ENCODE peak calls at places on chromosome 21, in ten cellular contexts. W, X, L, B, F, R, H, O, Q and P are unnamed samples.

GRCh38 chr21:38621132-38621531 is 122.9 kb upstream of the ERG start:
- DNase-seq in W (no peak), X (no peak), L (no peak), B (no peak), F (no peak), R (no peak), H (no peak), O (no peak), Q (no peak), P (no peak)

GRCh38 chr21:29741761-29742160 is 198.0 kb downstream of the GRIK1 start:
- DNase-seq in W (no peak), X (no peak), L (no peak), B (no peak), F (no peak), R (no peak), H (no peak), O (no peak), Q (no peak), P (no peak)

GRCh38 chr21:20570824-20571232 is 427.4 kb upstream of the NCAM2 start:
- DNase-seq in W (no peak), X (no peak), L (no peak), B (no peak), F (no peak), R (no peak), H (no peak), O (no peak), Q (no peak), P (no peak)

GRCh38 chr21:39182484-39183271 is 573 bp downstream of the PSMG1 start:
- DNase-seq in W (peak), X (peak), L (no peak), B (peak), F (no peak), R (no peak), H (no peak), O (no peak), Q (peak), P (no peak)

GRCh38 chr21:38505654-38506523 is 7.6 kb upstream of the ERG start:
- DNase-seq in W (no peak), X (peak), L (peak), B (peak), F (no peak), R (peak), H (no peak), O (no peak), Q (peak), P (peak)

GRCh38 chr21:35641271-35642016 is 418.9 kb downstream of the SETD4 start:
- DNase-seq in W (no peak), X (no peak), L (peak), B (no peak), F (no peak), R (peak), H (no peak), O (no peak), Q (peak), P (no peak)

GRCh38 chr21:26842300-26842699 is 2.9 kb downstream of the ADAMTS1 start:
- DNase-seq in W (no peak), X (peak), L (peak), B (peak), F (no peak), R (peak), H (no peak), O (no peak), Q (peak), P (no peak)

GRCh38 chr21:17650301-17650700 is 37.6 kb upstream of the BTG3 start:
- DNase-seq in W (no peak), X (no peak), L (no peak), B (no peak), F (no peak), R (no peak), H (no peak), O (no peak), Q (no peak), P (no peak)

GRCh38 chr21:27429612-27430361 is 462.9 kb upstream of the ADAMTS5 start:
- DNase-seq in W (no peak), X (no peak), L (peak), B (peak), F (no peak), R (peak), H (no peak), O (no peak), Q (peak), P (peak)

GRCh38 chr21:15695241-15695640 is 34.5 kb upstream of the USP25 start:
- DNase-seq in W (no peak), X (no peak), L (peak), B (no peak), F (no peak), R (peak), H (no peak), O (no peak), Q (no peak), P (no peak)

GRCh38 chr21:26977741-26978140 is 10.9 kb upstream of the ADAMTS5 start:
- DNase-seq in W (no peak), X (no peak), L (peak), B (no peak), F (no peak), R (peak), H (no peak), O (no peak), Q (no peak), P (no peak)

GRCh38 chr21:14687277-14687642 is 141.1 kb upstream of the SAMSN1 start:
- DNase-seq in W (no peak), X (no peak), L (peak), B (no peak), F (no peak), R (no peak), H (peak), O (no peak), Q (peak), P (no peak)

GRCh38 chr21:28832013-28832714 is 160.5 kb downstream of the LTN1 start:
- DNase-seq in W (no peak), X (no peak), L (peak), B (peak), F (no peak), R (peak), H (no peak), O (no peak), Q (peak), P (no peak)

GRCh38 chr21:21921410-21922232 is 923.4 kb downstream of the NCAM2 start:
- DNase-seq in W (no peak), X (no peak), L (peak), B (peak), F (no peak), R (peak), H (no peak), O (no peak), Q (peak), P (no peak)

GRCh38 chr21:45480701-45481500 is 61.3 kb downstream of the SLC19A1 start:
- DNase-seq in W (no peak), X (no peak), L (no peak), B (no peak), F (no peak), R (no peak), H (no peak), O (no peak), Q (no peak), P (no peak)

GRCh38 chr21:45479691-45480675 is 62.3 kb downstream of the SLC19A1 start:
- DNase-seq in W (peak), X (no peak), L (no peak), B (no peak), F (no peak), R (no peak), H (no peak), O (no peak), Q (no peak), P (no peak)

GRCh38 chr21:45477176-45478114 is 64.8 kb downstream of the SLC19A1 start:
- DNase-seq in W (no peak), X (no peak), L (no peak), B (no peak), F (no peak), R (no peak), H (no peak), O (no peak), Q (no peak), P (no peak)

GRCh38 chr21:45478115-45478801 is 64.0 kb downstream of the SLC19A1 start:
- DNase-seq in W (peak), X (peak), L (peak), B (peak), F (peak), R (peak), H (no peak), O (peak), Q (peak), P (no peak)

GRCh38 chr21:45478816-45479669 is 63.2 kb downstream of the SLC19A1 start:
- DNase-seq in W (no peak), X (no peak), L (no peak), B (no peak), F (no peak), R (no peak), H (no peak), O (no peak), Q (no peak), P (no peak)
- H3K4me3 ChIP-seq in W (peak), X (no peak), L (no peak), B (no peak), F (peak), R (no peak), H (peak), O (peak), Q (no peak), P (no peak)

GRCh38 chr21:25039461-25040380 is 567.6 kb downstream of the MRPL39 start:
- DNase-seq in W (no peak), X (no peak), L (peak), B (no peak), F (no peak), R (peak), H (peak), O (no peak), Q (peak), P (no peak)
- TF ChIP-seq CTCF in W (no peak), X (peak), L (peak), B (no peak), F (peak), R (peak), H (peak), O (peak), Q (no peak), P (peak)

GRCh38 chr21:33642027-33642895 is at the start of gene ITSN1:
- DNase-seq in W (peak), X (peak), L (peak), B (peak), F (peak), R (peak), H (peak), O (peak), Q (peak), P (peak)

GRCh38 chr21:33644383-33645074 is 2.2 kb downstream of the ITSN1 start:
- DNase-seq in W (no peak), X (peak), L (peak), B (peak), F (no peak), R (peak), H (no peak), O (no peak), Q (peak), P (no peak)

GRCh38 chr21:33645730-33646129 is 3.4 kb downstream of the ITSN1 start:
- DNase-seq in W (no peak), X (no peak), L (no peak), B (no peak), F (no peak), R (no peak), H (no peak), O (no peak), Q (no peak), P (no peak)

GRCh38 chr21:33642896-33643657 is 776 bp downstream of the ITSN1 start:
- DNase-seq in W (no peak), X (no peak), L (peak), B (peak), F (peak), R (peak), H (peak), O (no peak), Q (peak), P (no peak)

GRCh38 chr21:33643658-33644311 is 1.5 kb downstream of the ITSN1 start:
- DNase-seq in W (no peak), X (no peak), L (peak), B (peak), F (no peak), R (no peak), H (no peak), O (no peak), Q (no peak), P (no peak)
- H3K4me3 ChIP-seq in W (no peak), X (peak), L (peak), B (peak), F (peak), R (peak), H (peak), O (peak), Q (peak), P (peak)

GRCh38 chr21:36657999-36658398 is 40.9 kb upstream of the SIM2 start:
- DNase-seq in W (no peak), X (no peak), L (no peak), B (no peak), F (no peak), R (no peak), H (no peak), O (no peak), Q (no peak), P (no peak)

GRCh38 chr21:36663033-36663855 is 35.7 kb upstream of the SIM2 start:
- DNase-seq in W (no peak), X (no peak), L (peak), B (peak), F (no peak), R (peak), H (no peak), O (no peak), Q (peak), P (no peak)

GRCh38 chr21:36658926-36659325 is 40.0 kb upstream of the SIM2 start:
- DNase-seq in W (no peak), X (no peak), L (no peak), B (no peak), F (no peak), R (no peak), H (no peak), O (no peak), Q (no peak), P (no peak)

GRCh38 chr21:36664678-36665022 is 34.3 kb upstream of the SIM2 start:
- DNase-seq in W (no peak), X (no peak), L (no peak), B (no peak), F (no peak), R (no peak), H (no peak), O (no peak), Q (no peak), P (no peak)

DNA sequence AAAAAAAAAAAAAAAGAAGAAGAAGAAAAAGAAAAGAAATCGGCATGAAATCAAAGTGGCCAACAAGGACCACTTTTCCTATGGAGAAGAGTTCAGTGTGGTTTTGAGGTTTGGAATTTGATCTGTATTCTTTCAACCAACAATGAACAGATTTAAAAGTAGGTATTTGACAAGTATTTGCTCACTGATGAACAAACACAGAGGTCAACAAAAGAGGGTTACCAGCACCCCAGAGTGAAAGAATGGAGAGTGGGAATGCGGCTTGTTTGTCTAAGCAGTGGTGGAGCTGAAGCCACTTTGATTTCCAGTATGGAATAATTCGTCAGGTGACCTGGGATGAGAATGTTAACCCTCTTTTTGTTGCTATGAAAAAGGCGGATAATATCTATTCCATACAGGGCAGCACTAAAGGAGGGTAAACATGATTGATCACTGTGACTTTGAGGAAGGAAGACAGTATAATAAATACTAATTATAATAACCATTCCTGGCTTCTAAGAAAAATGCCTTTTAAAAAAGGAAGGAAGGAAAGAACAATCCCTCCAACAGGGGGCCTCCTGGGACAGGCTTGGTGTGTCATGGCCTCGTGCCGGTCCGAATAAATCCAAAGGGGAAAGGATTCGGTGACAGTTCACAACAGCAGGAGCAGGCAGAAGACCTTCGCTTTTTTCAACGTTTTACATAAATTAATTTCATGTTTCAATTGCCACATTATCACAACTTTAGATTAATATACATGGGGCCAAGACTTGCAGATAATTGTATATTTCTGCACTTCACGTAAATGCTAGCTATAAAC is 37.2 kb upstream of the SIM2 start:
- DNase-seq in W (no peak), X (peak), L (peak), B (peak), F (no peak), R (peak), H (no peak), O (no peak), Q (peak), P (no peak)
- TF ChIP-seq CTCF in W (no peak), X (peak), L (peak), B (peak), F (peak), R (peak), H (peak), O (peak), Q (peak), P (peak)

DNA sequence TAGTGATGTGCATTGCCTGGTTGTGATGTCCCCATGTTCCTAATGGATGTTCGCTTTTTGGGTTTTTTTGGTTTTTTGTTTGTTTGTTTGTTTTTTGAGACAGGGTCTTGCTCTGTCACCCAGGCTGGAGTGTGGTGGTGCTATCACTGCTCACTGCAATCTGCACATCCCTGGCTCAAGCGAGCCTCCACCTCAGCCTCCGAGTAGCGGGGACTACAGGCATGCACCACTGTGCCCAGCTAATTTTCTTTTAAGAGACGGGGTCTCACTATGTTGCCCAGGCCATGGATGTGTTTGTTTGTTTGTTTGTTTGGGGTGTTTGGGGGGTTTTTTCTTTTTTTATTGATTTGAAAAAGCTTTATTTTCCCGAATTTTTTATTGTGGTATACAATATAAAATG is 2.1 kb downstream of the COL6A2 start:
- DNase-seq in W (no peak), X (no peak), L (peak), B (no peak), F (no peak), R (no peak), H (no peak), O (peak), Q (no peak), P (no peak)
- H3K4me3 ChIP-seq in W (no peak), X (peak), L (peak), B (no peak), F (peak), R (peak), H (no peak), O (no peak), Q (peak), P (no peak)

DNA sequence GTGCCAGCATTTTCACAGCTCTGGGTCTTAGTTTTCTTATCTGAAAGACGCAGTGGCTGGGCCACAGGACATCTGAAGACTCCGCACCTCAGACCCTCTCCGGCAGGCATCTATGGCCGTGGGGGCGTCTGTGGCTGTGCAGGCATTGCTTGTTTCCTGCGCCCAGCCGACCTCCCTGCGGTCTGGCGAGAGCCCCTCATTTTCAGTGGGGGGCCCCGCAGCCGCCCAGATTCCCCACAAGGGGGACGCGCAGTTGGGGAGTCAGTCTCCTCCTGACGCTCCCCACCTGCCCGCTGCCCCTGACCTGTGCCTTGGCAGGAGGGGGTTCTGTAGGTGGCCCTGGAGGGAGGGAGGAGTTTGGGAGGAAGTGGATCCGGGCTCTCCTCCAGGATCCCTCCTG is 3.5 kb upstream of the TFF1 start:
- DNase-seq in W (no peak), X (no peak), L (no peak), B (no peak), F (no peak), R (no peak), H (no peak), O (no peak), Q (no peak), P (no peak)
- TF ChIP-seq CTCF in W (no peak), X (no peak), L (no peak), B (no peak), F (no peak), R (no peak), H (peak), O (no peak), Q (no peak), P (no peak)

DNA sequence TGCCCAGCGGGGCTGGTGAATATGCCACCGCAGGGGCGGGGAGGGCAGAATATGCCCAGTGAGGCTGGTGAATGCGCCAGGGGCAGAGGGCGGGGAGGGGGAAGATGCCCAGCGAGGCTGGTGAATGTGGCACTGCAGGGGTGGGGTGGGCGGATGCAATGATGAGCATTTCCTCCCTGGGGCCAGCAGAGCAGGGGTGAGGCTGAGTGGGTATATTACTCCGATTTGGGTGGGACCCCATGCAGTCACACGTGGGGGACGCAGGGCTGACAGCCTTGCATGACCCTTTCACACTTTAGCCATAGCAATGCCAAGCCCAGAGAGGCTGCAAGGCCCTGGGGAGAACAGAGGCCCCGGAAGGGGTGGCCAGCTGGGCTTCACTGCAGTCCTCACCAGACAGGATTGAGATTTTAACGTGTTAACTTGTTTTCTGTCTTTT is 9.3 kb upstream of the SLX9 start:
- DNase-seq in W (peak), X (no peak), L (no peak), B (peak), F (peak), R (no peak), H (peak), O (no peak), Q (peak), P (no peak)
- H3K4me3 ChIP-seq in W (peak), X (no peak), L (no peak), B (no peak), F (no peak), R (no peak), H (peak), O (no peak), Q (no peak), P (no peak)

GRCh38 chr21:42865361-42866160 is 13.8 kb downstream of the WDR4 start:
- DNase-seq in W (no peak), X (no peak), L (no peak), B (no peak), F (peak), R (no peak), H (no peak), O (peak), Q (no peak), P (no peak)
- TF ChIP-seq CTCF in W (no peak), X (no peak), L (no peak), B (no peak), F (no peak), R (no peak), H (no peak), O (no peak), Q (no peak), P (no peak)

GRCh38 chr21:31132574-31133242 is 94.4 kb upstream of the KRTAP19-8 start:
- DNase-seq in W (peak), X (peak), L (peak), B (peak), F (no peak), R (peak), H (no peak), O (no peak), Q (peak), P (no peak)
- H3K4me3 ChIP-seq in W (peak), X (no peak), L (no peak), B (no peak), F (no peak), R (no peak), H (no peak), O (no peak), Q (no peak), P (no peak)